ENCODE peak calls at places on chromosome 4, in six cellular contexts. V, F, S, O, L and H are unnamed samples.

GRCh38 chr4:60296381-60296780 is 903.7 kb upstream of the ADGRL3 start:
- DNase-seq in L (no peak), S (no peak), F (no peak), V (no peak), O (no peak), H (no peak)

GRCh38 chr4:44447563-44448504 is 775 bp downstream of the KCTD8 start:
- DNase-seq in S (no peak), V (no peak), L (peak), F (no peak), O (no peak), H (peak)

GRCh38 chr4:108840426-108840975 is 77.6 kb upstream of the ETNPPL start:
- DNase-seq in L (no peak), O (no peak), F (no peak), S (no peak), V (no peak), H (no peak)

GRCh38 chr4:112144546-112145325 is 518 bp upstream of the FAM241A start:
- DNase-seq in F (no peak), V (no peak), L (no peak), S (peak), O (no peak), H (no peak)

GRCh38 chr4:25919676-25920075 is 5.7 kb downstream of the SMIM20 start:
- DNase-seq in O (no peak), V (no peak), S (no peak), F (no peak), L (no peak), H (no peak)

GRCh38 chr4:187276786-187277408 is 553.2 kb upstream of the FAT1 start:
- DNase-seq in O (peak), L (no peak), F (no peak), V (no peak), S (no peak), H (no peak)

GRCh38 chr4:25299476-25300203 is 12.9 kb upstream of the ZCCHC4 start:
- DNase-seq in L (no peak), O (no peak), F (peak), S (no peak), V (no peak), H (no peak)

GRCh38 chr4:89939994-89940393 is 45.3 kb downstream of the MMRN1 start:
- DNase-seq in L (no peak), V (no peak), O (no peak), S (peak), F (no peak), H (no peak)

GRCh38 chr4:152169666-152170065 is 366.2 kb downstream of the FBXW7 start:
- DNase-seq in O (no peak), L (no peak), S (no peak), F (no peak), V (no peak), H (no peak)

GRCh38 chr4:157271166-157271869 is 50.8 kb downstream of the GRIA2 start:
- DNase-seq in F (no peak), S (no peak), L (no peak), O (peak), V (no peak), H (no peak)

GRCh38 chr4:48858130-48858529 is 27.2 kb downstream of the OCIAD1 start:
- DNase-seq in O (no peak), S (no peak), L (no peak), V (no peak), F (no peak), H (no peak)

GRCh38 chr4:48798117-48798516 is 18.0 kb upstream of the FRYL start:
- DNase-seq in F (no peak), L (no peak), S (no peak), O (no peak), V (no peak), H (no peak)

GRCh38 chr4:28256295-28256694 is 1395.7 kb downstream of the STIM2 start:
- DNase-seq in V (no peak), S (no peak), L (no peak), F (no peak), O (no peak), H (no peak)

GRCh38 chr4:2262944-2263250 is 988 bp upstream of the MXD4 start:
- DNase-seq in O (no peak), F (no peak), L (no peak), S (no peak), V (no peak), H (no peak)

GRCh38 chr4:60223098-60223497 is 977.0 kb upstream of the ADGRL3 start:
- DNase-seq in S (no peak), O (peak), L (no peak), F (no peak), V (no peak), H (no peak)

GRCh38 chr4:174357321-174357720 is 73.6 kb downstream of the CEP44 start:
- DNase-seq in L (no peak), S (no peak), O (no peak), V (no peak), F (no peak), H (no peak)

GRCh38 chr4:95835672-95836071 is 4.2 kb upstream of the PDHA2 start:
- DNase-seq in L (no peak), S (no peak), O (no peak), V (no peak), F (peak), H (no peak)

GRCh38 chr4:188092824-188093223 is 16.6 kb downstream of the TRIML2 start:
- DNase-seq in F (no peak), L (no peak), O (peak), V (no peak), S (no peak), H (no peak)

GRCh38 chr4:178028481-178028880 is 586.2 kb upstream of the AGA start:
- DNase-seq in F (no peak), L (no peak), S (no peak), V (no peak), O (no peak), H (no peak)

GRCh38 chr4:2330119-2331042 is 68.5 kb upstream of the MXD4 start:
- DNase-seq in O (peak), L (no peak), V (no peak), S (no peak), F (no peak), H (no peak)

GRCh38 chr4:52051213-52051614 is at the start of gene SPATA18:
- DNase-seq in O (peak), V (no peak), F (no peak), S (no peak), L (peak), H (no peak)

GRCh38 chr4:16124232-16124631 is 40.4 kb upstream of the PROM1 start:
- DNase-seq in L (no peak), F (no peak), V (no peak), O (no peak), S (no peak), H (no peak)

GRCh38 chr4:3188118-3188517 is 60.8 kb upstream of the MSANTD1 start:
- DNase-seq in S (no peak), V (no peak), F (no peak), L (no peak), O (no peak), H (no peak)

GRCh38 chr4:82852751-82853053 is 38.3 kb downstream of the SEC31A start:
- DNase-seq in S (no peak), L (no peak), F (no peak), O (no peak), V (no peak), H (no peak)

GRCh38 chr4:288891-289290 is 16.4 kb downstream of the ZNF732 start:
- DNase-seq in F (no peak), S (no peak), O (peak), L (no peak), V (no peak), H (no peak)

GRCh38 chr4:88244821-88245579 is 39.4 kb downstream of the PPM1K start:
- DNase-seq in O (no peak), S (no peak), F (no peak), V (peak), L (no peak), H (no peak)

GRCh38 chr4:38791005-38791404 is 8.2 kb upstream of the TLR10 start:
- DNase-seq in S (no peak), V (no peak), O (no peak), L (no peak), F (no peak), H (no peak)

GRCh38 chr4:182802621-182803020 is 114.6 kb downstream of the DCTD start:
- DNase-seq in L (no peak), F (no peak), V (no peak), O (no peak), S (no peak), H (no peak)

GRCh38 chr4:85707591-85707990 is 232.6 kb downstream of the ARHGAP24 start:
- DNase-seq in F (no peak), S (no peak), L (no peak), V (no peak), O (no peak), H (no peak)